ENCODE peak calls at places on chromosomes 7 and 10, in nine cellular contexts. Y, K, M, G, X, P, N, V and W are unnamed samples.

GRCh38 chr10:66353422-66353821 is 572.4 kb upstream of the LRRTM3 start:
- DNase-seq in Y (no peak), K (no peak), M (no peak), G (no peak), X (no peak), P (no peak), N (no peak), V (no peak), W (no peak)

GRCh38 chr7:47100815-47101435 is 481.0 kb downstream of the TNS3 start:
- DNase-seq in Y (peak), K (peak), M (peak), G (peak), X (peak), P (peak), N (no peak), V (no peak), W (no peak)

GRCh38 chr7:50774299-50774698 is 8.4 kb downstream of the GRB10 start:
- DNase-seq in Y (no peak), K (no peak), M (no peak), G (no peak), X (no peak), P (no peak), N (no peak), V (no peak), W (no peak)

GRCh38 chr10:26621889-26622681 is 75.4 kb upstream of the PDSS1 start:
- DNase-seq in Y (no peak), K (peak), M (peak), G (peak), X (peak), P (peak), N (no peak), V (no peak), W (peak)

GRCh38 chr10:101330236-101331225 is 23.4 kb upstream of the BTRC start:
- DNase-seq in Y (peak), K (peak), M (no peak), G (no peak), X (peak), P (peak), N (no peak), V (no peak), W (peak)

GRCh38 chr7:135929692-135930091 is 47.5 kb downstream of the MTPN start:
- DNase-seq in Y (no peak), K (no peak), M (no peak), G (no peak), X (no peak), P (no peak), N (no peak), V (no peak), W (no peak)

GRCh38 chr7:117895271-117895670 is 22.0 kb upstream of the CTTNBP2 start:
- DNase-seq in Y (no peak), K (no peak), M (no peak), G (no peak), X (no peak), P (no peak), N (no peak), V (no peak), W (no peak)

GRCh38 chr10:71767420-71768035 is 5.8 kb downstream of the VSIR start:
- DNase-seq in Y (no peak), K (peak), M (no peak), G (no peak), X (no peak), P (peak), N (no peak), V (peak), W (no peak)

GRCh38 chr10:100737359-100738054 is 7.9 kb upstream of the PAX2 start:
- DNase-seq in Y (no peak), K (no peak), M (no peak), G (peak), X (no peak), P (no peak), N (no peak), V (no peak), W (no peak)

GRCh38 chr10:121352456-121352855 is 245.8 kb downstream of the FGFR2 start:
- DNase-seq in Y (no peak), K (no peak), M (no peak), G (no peak), X (no peak), P (no peak), N (no peak), V (no peak), W (peak)

GRCh38 chr10:101014966-101015581 is 15.5 kb downstream of the LZTS2 start:
- DNase-seq in Y (peak), K (peak), M (no peak), G (no peak), X (peak), P (peak), N (no peak), V (peak), W (peak)

GRCh38 chr7:100642534-100642907 is 1.2 kb upstream of the TFR2 start:
- DNase-seq in Y (no peak), K (no peak), M (no peak), G (no peak), X (no peak), P (no peak), N (no peak), V (no peak), W (no peak)

GRCh38 chr7:139648941-139649425 is 125.5 kb downstream of the CLEC2L start:
- DNase-seq in Y (no peak), K (no peak), M (no peak), G (no peak), X (no peak), P (no peak), N (no peak), V (no peak), W (no peak)

GRCh38 chr7:75813084-75813483 is 522 bp downstream of the CCL24 start:
- DNase-seq in Y (no peak), K (peak), M (no peak), G (no peak), X (peak), P (no peak), N (no peak), V (no peak), W (no peak)

GRCh38 chr7:87000344-87000743 is 59.1 kb downstream of the ELAPOR2 start:
- DNase-seq in Y (no peak), K (no peak), M (peak), G (no peak), X (no peak), P (no peak), N (no peak), V (no peak), W (no peak)

GRCh38 chr7:10939237-10939910 is 34.3 kb upstream of the PHF14 start:
- DNase-seq in Y (no peak), K (peak), M (no peak), G (no peak), X (no peak), P (no peak), N (no peak), V (no peak), W (no peak)

GRCh38 chr7:134669845-134670373 is 23.3 kb downstream of the BPGM start:
- DNase-seq in Y (peak), K (peak), M (peak), G (no peak), X (peak), P (peak), N (no peak), V (no peak), W (peak)

GRCh38 chr7:91263359-91264082 is 712 bp upstream of the FZD1 start:
- DNase-seq in Y (peak), K (no peak), M (peak), G (peak), X (no peak), P (peak), N (no peak), V (no peak), W (no peak)

GRCh38 chr7:159143780-159144755 is 599 bp downstream of the VIPR2 start:
- DNase-seq in Y (no peak), K (no peak), M (no peak), G (peak), X (no peak), P (no peak), N (peak), V (no peak), W (no peak)

GRCh38 chr10:27240891-27241639 is 468 bp upstream of the ACBD5 start:
- DNase-seq in Y (no peak), K (peak), M (no peak), G (peak), X (no peak), P (peak), N (no peak), V (no peak), W (peak)

GRCh38 chr10:53980210-53980609 is 820.8 kb downstream of the PCDH15 start:
- DNase-seq in Y (no peak), K (no peak), M (no peak), G (no peak), X (no peak), P (no peak), N (no peak), V (no peak), W (no peak)

GRCh38 chr7:13988011-13988410 is 1.5 kb downstream of the ETV1 start:
- DNase-seq in Y (peak), K (peak), M (no peak), G (no peak), X (peak), P (peak), N (no peak), V (no peak), W (no peak)

GRCh38 chr10:44034946-44035345 is 350.0 kb downstream of the CXCL12 start:
- DNase-seq in Y (no peak), K (no peak), M (no peak), G (no peak), X (no peak), P (no peak), N (no peak), V (no peak), W (no peak)

GRCh38 chr7:147298611-147299043 is 1182.0 kb downstream of the CNTNAP2 start:
- DNase-seq in Y (no peak), K (no peak), M (no peak), G (no peak), X (peak), P (no peak), N (no peak), V (no peak), W (no peak)

GRCh38 chr10:121891103-121891502 is 36.7 kb downstream of the ATE1 start:
- DNase-seq in Y (no peak), K (no peak), M (no peak), G (no peak), X (no peak), P (no peak), N (no peak), V (no peak), W (no peak)

GRCh38 chr7:38463277-38464224 is 167.6 kb downstream of the AMPH start:
- DNase-seq in Y (peak), K (peak), M (peak), G (no peak), X (peak), P (peak), N (no peak), V (no peak), W (no peak)

DNA sequence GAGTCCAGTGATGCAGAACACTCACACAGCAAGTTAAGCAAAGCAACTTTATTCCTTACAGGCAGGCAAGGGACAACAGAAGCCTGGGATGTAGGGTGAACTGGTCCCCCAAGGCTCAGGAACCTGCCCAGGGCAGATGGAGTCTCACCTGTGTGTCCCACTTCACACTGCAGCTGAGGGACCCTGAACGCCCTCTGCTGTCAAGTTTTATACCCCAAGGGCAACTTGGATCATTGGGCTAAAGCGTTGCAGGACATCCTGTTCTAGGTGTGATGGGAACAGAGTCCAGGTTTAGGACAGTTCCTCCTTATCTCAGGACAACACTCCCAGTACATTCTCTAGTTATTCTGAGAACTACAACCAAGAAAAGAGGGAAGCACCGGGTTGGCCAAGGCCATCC is 49.5 kb upstream of the ZNF746 start:
- DNase-seq in Y (no peak), K (no peak), M (no peak), G (no peak), X (no peak), P (no peak), N (no peak), V (no peak), W (no peak)
- TF ChIP-seq CTCF in Y (no peak), K (no peak), M (no peak), G (no peak), X (no peak), P (no peak), N (no peak), V (no peak), W (peak)

DNA sequence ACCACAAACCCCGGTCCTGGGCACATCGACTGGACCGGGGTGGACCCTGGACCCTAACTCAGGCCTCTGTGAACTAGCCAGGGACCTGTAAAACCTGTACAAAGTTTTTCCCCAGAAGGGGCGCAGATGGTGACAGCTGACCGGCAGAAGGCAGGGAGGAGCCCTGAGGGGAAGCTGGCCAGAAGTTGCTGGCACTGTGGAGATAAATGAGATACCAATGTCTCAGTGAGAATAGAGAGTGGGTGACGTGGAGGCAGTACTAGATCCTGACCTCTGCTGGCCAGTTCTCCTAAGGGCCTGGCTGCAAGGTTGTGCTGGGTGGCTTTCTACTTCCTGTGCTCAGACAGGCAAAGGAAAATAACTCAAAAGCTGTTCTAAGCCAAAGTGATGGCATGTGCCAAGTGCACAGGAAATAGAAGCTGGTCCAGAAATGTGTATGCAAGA is 10.6 kb upstream of the TSPAN14 start:
- DNase-seq in Y (no peak), K (no peak), M (peak), G (peak), X (no peak), P (peak), N (no peak), V (no peak), W (no peak)
- TF ChIP-seq CTCF in Y (no peak), K (peak), M (no peak), G (peak), X (peak), P (peak), N (no peak), V (peak), W (peak)

DNA sequence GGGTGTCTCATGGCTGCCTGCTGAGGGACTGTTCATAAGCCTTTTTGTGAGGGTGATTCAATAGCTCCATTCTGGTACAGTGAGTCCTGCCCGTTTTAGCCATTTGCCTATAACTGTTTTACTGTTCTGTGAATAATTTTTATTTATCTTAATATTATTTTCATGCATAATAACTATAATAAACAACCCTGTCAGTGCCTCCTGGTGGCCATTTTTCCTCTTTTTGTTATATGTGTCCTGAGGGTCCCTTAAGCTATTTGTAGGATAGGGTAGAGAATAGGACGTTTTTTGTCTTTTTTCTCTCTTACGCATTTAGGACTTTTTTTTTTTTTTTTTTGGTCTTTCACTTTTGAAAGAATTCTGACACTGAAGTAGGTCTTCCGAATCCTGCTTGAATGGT is 2.9 kb downstream of the C1QL3 start:
- DNase-seq in Y (peak), K (no peak), M (no peak), G (no peak), X (no peak), P (no peak), N (no peak), V (no peak), W (no peak)
- TF ChIP-seq CTCF in Y (peak), K (peak), M (no peak), G (peak), X (peak), P (no peak), N (no peak), V (peak), W (peak)

GRCh38 chr10:75398238-75398629 is 3.3 kb downstream of the ZNF503 start:
- DNase-seq in Y (no peak), K (peak), M (no peak), G (no peak), X (no peak), P (no peak), N (no peak), V (no peak), W (no peak)
- TF ChIP-seq CTCF in Y (no peak), K (no peak), M (no peak), G (no peak), X (no peak), P (no peak), N (no peak), V (no peak), W (no peak)

GRCh38 chr10:123999956-124000615 is 93.3 kb downstream of the CHST15 start:
- DNase-seq in Y (no peak), K (no peak), M (no peak), G (peak), X (no peak), P (no peak), N (peak), V (no peak), W (no peak)

GRCh38 chr10:124000792-124001201 is 92.6 kb downstream of the CHST15 start:
- DNase-seq in Y (no peak), K (peak), M (no peak), G (peak), X (no peak), P (peak), N (peak), V (no peak), W (peak)

GRCh38 chr10:123998197-123999141 is 94.9 kb downstream of the CHST15 start:
- DNase-seq in Y (no peak), K (no peak), M (no peak), G (peak), X (no peak), P (no peak), N (peak), V (no peak), W (no peak)

GRCh38 chr10:123997486-123998196 is 95.8 kb downstream of the CHST15 start:
- DNase-seq in Y (no peak), K (peak), M (no peak), G (no peak), X (peak), P (peak), N (peak), V (peak), W (peak)

DNA sequence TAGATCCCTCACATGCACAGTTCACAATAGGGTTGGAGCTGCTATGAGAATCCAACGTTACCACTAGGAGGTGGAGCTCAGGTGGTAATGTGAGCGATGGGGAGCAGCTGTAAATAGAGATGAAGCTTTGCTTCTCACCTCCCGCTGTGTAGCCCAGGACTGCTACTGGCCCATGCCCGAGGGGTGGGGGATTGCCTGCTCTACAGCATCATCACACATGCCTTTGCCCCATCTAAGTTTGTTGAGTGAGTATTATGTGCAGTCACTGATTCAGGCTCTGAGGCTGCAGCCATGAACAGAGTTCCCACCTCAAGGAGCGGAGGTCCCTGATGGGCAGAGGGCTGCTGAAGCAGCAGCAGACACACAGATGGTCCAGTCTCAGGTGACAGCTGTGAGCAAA is 94.1 kb downstream of the CHST15 start:
- DNase-seq in Y (no peak), K (no peak), M (no peak), G (peak), X (no peak), P (no peak), N (peak), V (no peak), W (no peak)
- TF ChIP-seq CTCF in Y (no peak), K (no peak), M (no peak), G (no peak), X (no peak), P (no peak), N (no peak), V (no peak), W (peak)

DNA sequence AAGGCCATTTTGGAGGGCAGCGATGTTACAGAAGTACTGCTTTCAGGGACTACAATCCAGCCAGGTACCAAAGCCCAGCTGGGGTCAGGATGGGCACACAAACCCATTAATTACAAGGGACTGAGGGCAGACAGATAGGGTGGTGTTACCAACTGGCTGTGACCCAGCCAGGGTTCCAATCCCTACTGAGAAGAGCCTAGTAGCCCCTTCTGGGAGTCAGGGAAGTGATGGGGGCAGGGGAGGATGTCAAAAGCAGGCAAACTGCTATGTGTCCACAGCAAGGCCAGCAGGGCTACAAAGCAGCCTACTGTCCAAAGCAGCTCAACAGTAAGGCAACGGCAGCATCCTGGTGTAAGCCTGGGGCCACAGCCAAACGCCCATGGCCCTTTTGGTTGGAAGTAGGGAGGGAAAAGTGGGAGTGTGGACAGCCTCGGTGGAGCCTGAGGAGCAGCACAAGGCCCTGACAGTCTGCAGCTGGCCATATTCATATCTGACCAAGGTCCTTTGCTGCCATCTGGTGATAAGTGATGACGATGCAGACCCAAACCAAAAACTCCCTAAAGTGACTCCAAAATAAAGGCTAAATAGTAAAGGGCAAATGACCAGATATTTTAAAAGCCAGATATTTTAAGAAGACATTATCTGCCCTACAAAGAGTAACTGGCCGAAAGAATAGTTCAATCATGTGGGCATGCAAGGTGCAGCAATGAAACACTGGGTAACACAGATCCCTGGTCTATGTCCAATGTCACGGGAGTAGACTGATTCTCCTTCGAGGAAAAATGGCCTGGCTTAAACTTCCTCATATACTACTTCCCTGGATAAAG is 56.9 kb downstream of the XPNPEP1 start:
- DNase-seq in Y (peak), K (no peak), M (no peak), G (peak), X (peak), P (peak), N (no peak), V (no peak), W (no peak)
- TF ChIP-seq CTCF in Y (peak), K (peak), M (peak), G (peak), X (peak), P (peak), N (no peak), V (peak), W (peak)

GRCh38 chr7:1124816-1125602 is 35.0 kb downstream of the ZFAND2A start:
- DNase-seq in Y (no peak), K (peak), M (no peak), G (no peak), X (no peak), P (no peak), N (no peak), V (no peak), W (no peak)

GRCh38 chr7:1124164-1124563 is 35.8 kb downstream of the ZFAND2A start:
- DNase-seq in Y (no peak), K (no peak), M (peak), G (no peak), X (no peak), P (no peak), N (no peak), V (no peak), W (no peak)

GRCh38 chr7:1127001-1127400 is 33.0 kb downstream of the ZFAND2A start:
- DNase-seq in Y (no peak), K (no peak), M (no peak), G (no peak), X (no peak), P (no peak), N (no peak), V (no peak), W (no peak)

GRCh38 chr7:1123721-1124120 is 35.8 kb downstream of the GPER1 start:
- DNase-seq in Y (peak), K (peak), M (peak), G (peak), X (peak), P (no peak), N (peak), V (no peak), W (no peak)

GRCh38 chr7:1125603-1125969 is 34.4 kb downstream of the ZFAND2A start:
- DNase-seq in Y (no peak), K (no peak), M (no peak), G (no peak), X (no peak), P (no peak), N (no peak), V (no peak), W (no peak)
- TF ChIP-seq CTCF in Y (no peak), K (no peak), M (no peak), G (no peak), X (no peak), P (no peak), N (no peak), V (no peak), W (no peak)